ENCODE peak calls at places on chromosomes 5 and 9, in eight cellular contexts. One of them, this sample, is unnamed.

GRCh38 chr5:34658023-34658422 is 1.9 kb downstream of the RAI14 start:
- DNase-seq in hepatocyte: peak
- DNase-seq in cardiac muscle cell: no peak
- DNase-seq in mammary epithelial cell: no peak
- DNase-seq in Panc1: no peak
- DNase-seq in Caco-2: no peak
- DNase-seq in CD4-positive, alpha-beta memory T cell: no peak
- DNase-seq in heart left ventricle: no peak
- DNase-seq in this sample: peak

GRCh38 chr5:16135506-16135905 is 44.1 kb downstream of the MARCHF11 start:
- DNase-seq in Panc1: no peak
- DNase-seq in heart left ventricle: no peak
- DNase-seq in Caco-2: no peak
- DNase-seq in CD4-positive, alpha-beta memory T cell: no peak
- DNase-seq in mammary epithelial cell: no peak
- DNase-seq in cardiac muscle cell: no peak
- DNase-seq in hepatocyte: no peak
- DNase-seq in this sample: no peak

GRCh38 chr9:112174965-112175795 is at the start of gene SUSD1:
- DNase-seq in CD4-positive, alpha-beta memory T cell: peak
- DNase-seq in Caco-2: peak
- DNase-seq in Panc1: no peak
- DNase-seq in mammary epithelial cell: no peak
- DNase-seq in heart left ventricle: peak
- DNase-seq in cardiac muscle cell: peak
- DNase-seq in hepatocyte: peak
- DNase-seq in this sample: peak

GRCh38 chr9:134497283-134497860 is 144.2 kb upstream of the COL5A1 start:
- DNase-seq in Caco-2: no peak
- DNase-seq in hepatocyte: no peak
- DNase-seq in cardiac muscle cell: no peak
- DNase-seq in Panc1: no peak
- DNase-seq in CD4-positive, alpha-beta memory T cell: no peak
- DNase-seq in heart left ventricle: no peak
- DNase-seq in mammary epithelial cell: no peak
- DNase-seq in this sample: no peak

GRCh38 chr5:41788800-41789395 is 81.3 kb downstream of the OXCT1 start:
- DNase-seq in Panc1: no peak
- DNase-seq in heart left ventricle: no peak
- DNase-seq in hepatocyte: no peak
- DNase-seq in cardiac muscle cell: no peak
- DNase-seq in CD4-positive, alpha-beta memory T cell: no peak
- DNase-seq in mammary epithelial cell: no peak
- DNase-seq in Caco-2: no peak
- DNase-seq in this sample: no peak

GRCh38 chr9:71763752-71764332 is 4.5 kb downstream of the CEMIP2 start:
- DNase-seq in heart left ventricle: no peak
- DNase-seq in Caco-2: no peak
- DNase-seq in CD4-positive, alpha-beta memory T cell: peak
- DNase-seq in Panc1: no peak
- DNase-seq in hepatocyte: no peak
- DNase-seq in cardiac muscle cell: no peak
- DNase-seq in mammary epithelial cell: no peak
- DNase-seq in this sample: no peak

GRCh38 chr9:105296889-105297288 is 52.4 kb downstream of the SLC44A1 start:
- DNase-seq in CD4-positive, alpha-beta memory T cell: no peak
- DNase-seq in Caco-2: peak
- DNase-seq in cardiac muscle cell: peak
- DNase-seq in heart left ventricle: no peak
- DNase-seq in hepatocyte: peak
- DNase-seq in mammary epithelial cell: peak
- DNase-seq in Panc1: no peak
- DNase-seq in this sample: peak

GRCh38 chr9:77162366-77162765 is 15.0 kb upstream of the VPS13A start:
- DNase-seq in hepatocyte: no peak
- DNase-seq in cardiac muscle cell: no peak
- DNase-seq in CD4-positive, alpha-beta memory T cell: no peak
- DNase-seq in Caco-2: no peak
- DNase-seq in heart left ventricle: no peak
- DNase-seq in mammary epithelial cell: no peak
- DNase-seq in Panc1: no peak
- DNase-seq in this sample: no peak

GRCh38 chr5:173301695-173302545 is 26.3 kb downstream of the STC2 start:
- DNase-seq in Caco-2: no peak
- DNase-seq in CD4-positive, alpha-beta memory T cell: no peak
- DNase-seq in Panc1: no peak
- DNase-seq in cardiac muscle cell: no peak
- DNase-seq in mammary epithelial cell: no peak
- DNase-seq in heart left ventricle: peak
- DNase-seq in hepatocyte: no peak
- DNase-seq in this sample: no peak

GRCh38 chr9:93587651-93588347 is 11.4 kb downstream of the PHF2 start:
- DNase-seq in Panc1: no peak
- DNase-seq in Caco-2: no peak
- DNase-seq in hepatocyte: peak
- DNase-seq in heart left ventricle: no peak
- DNase-seq in cardiac muscle cell: no peak
- DNase-seq in mammary epithelial cell: no peak
- DNase-seq in CD4-positive, alpha-beta memory T cell: no peak
- DNase-seq in this sample: peak

GRCh38 chr5:6545770-6546690 is 86.8 kb downstream of the NSUN2 start:
- DNase-seq in Caco-2: no peak
- DNase-seq in cardiac muscle cell: no peak
- DNase-seq in mammary epithelial cell: no peak
- DNase-seq in heart left ventricle: no peak
- DNase-seq in hepatocyte: no peak
- DNase-seq in CD4-positive, alpha-beta memory T cell: no peak
- DNase-seq in Panc1: no peak
- DNase-seq in this sample: no peak

GRCh38 chr9:105319514-105319863 is 75.0 kb downstream of the SLC44A1 start:
- DNase-seq in mammary epithelial cell: no peak
- DNase-seq in CD4-positive, alpha-beta memory T cell: no peak
- DNase-seq in cardiac muscle cell: no peak
- DNase-seq in Caco-2: no peak
- DNase-seq in hepatocyte: peak
- DNase-seq in heart left ventricle: no peak
- DNase-seq in Panc1: no peak
- DNase-seq in this sample: no peak

GRCh38 chr9:68949271-68950000 is 64.5 kb downstream of the PRKACG start:
- DNase-seq in mammary epithelial cell: peak
- DNase-seq in Caco-2: no peak
- DNase-seq in CD4-positive, alpha-beta memory T cell: no peak
- DNase-seq in hepatocyte: no peak
- DNase-seq in heart left ventricle: no peak
- DNase-seq in Panc1: peak
- DNase-seq in cardiac muscle cell: no peak
- DNase-seq in this sample: no peak

GRCh38 chr5:14110680-14111079 is 32.5 kb upstream of the TRIO start:
- DNase-seq in cardiac muscle cell: no peak
- DNase-seq in hepatocyte: no peak
- DNase-seq in Panc1: no peak
- DNase-seq in mammary epithelial cell: peak
- DNase-seq in CD4-positive, alpha-beta memory T cell: no peak
- DNase-seq in Caco-2: no peak
- DNase-seq in heart left ventricle: no peak
- DNase-seq in this sample: no peak

GRCh38 chr9:137453643-137454081 is 5.5 kb downstream of the NSMF start:
- DNase-seq in hepatocyte: peak
- DNase-seq in Caco-2: peak
- DNase-seq in mammary epithelial cell: no peak
- DNase-seq in heart left ventricle: peak
- DNase-seq in cardiac muscle cell: peak
- DNase-seq in CD4-positive, alpha-beta memory T cell: peak
- DNase-seq in Panc1: no peak
- DNase-seq in this sample: peak

GRCh38 chr9:93154293-93154903 is 20.3 kb upstream of the NINJ1 start:
- DNase-seq in mammary epithelial cell: no peak
- DNase-seq in cardiac muscle cell: peak
- DNase-seq in Caco-2: peak
- DNase-seq in CD4-positive, alpha-beta memory T cell: peak
- DNase-seq in heart left ventricle: no peak
- DNase-seq in Panc1: no peak
- DNase-seq in hepatocyte: peak
- DNase-seq in this sample: peak

GRCh38 chr5:119269061-119269579 is 86.7 kb upstream of the TNFAIP8 start:
- DNase-seq in Caco-2: peak
- DNase-seq in CD4-positive, alpha-beta memory T cell: peak
- DNase-seq in Panc1: peak
- DNase-seq in hepatocyte: peak
- DNase-seq in cardiac muscle cell: peak
- DNase-seq in mammary epithelial cell: peak
- DNase-seq in heart left ventricle: peak
- DNase-seq in this sample: peak
- H3K4me3 ChIP-seq in Caco-2: peak
- H3K4me3 ChIP-seq in CD4-positive, alpha-beta memory T cell: peak
- H3K4me3 ChIP-seq in Panc1: peak
- H3K4me3 ChIP-seq in hepatocyte: peak
- H3K4me3 ChIP-seq in cardiac muscle cell: peak
- H3K4me3 ChIP-seq in mammary epithelial cell: peak
- H3K4me3 ChIP-seq in heart left ventricle: peak
- H3K4me3 ChIP-seq in this sample: peak

DNA sequence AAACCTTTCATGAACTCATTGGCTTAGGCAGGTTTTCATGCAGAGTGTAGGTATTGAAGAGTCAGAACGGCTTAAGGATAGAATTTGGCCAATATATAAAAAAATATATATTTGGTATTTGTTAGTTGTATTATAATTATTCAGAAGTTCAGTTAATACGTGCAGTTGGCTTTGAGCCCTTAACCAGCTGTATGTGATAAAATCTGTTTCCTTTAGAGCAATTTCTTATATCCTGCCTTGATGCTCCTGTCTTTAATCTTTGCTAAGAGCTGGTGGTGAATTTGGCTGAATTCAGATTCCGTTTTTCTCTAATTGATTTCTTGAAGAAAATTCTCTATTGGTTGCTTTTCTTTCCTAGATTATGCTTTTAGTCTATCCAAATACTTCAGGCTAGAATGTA is 3.7 kb downstream of the ANXA1 start:
- DNase-seq in hepatocyte: no peak
- DNase-seq in mammary epithelial cell: no peak
- DNase-seq in cardiac muscle cell: no peak
- DNase-seq in Panc1: no peak
- DNase-seq in heart left ventricle: no peak
- DNase-seq in Caco-2: no peak
- DNase-seq in CD4-positive, alpha-beta memory T cell: peak
- DNase-seq in this sample: no peak
- H3K4me3 ChIP-seq in hepatocyte: no peak
- H3K4me3 ChIP-seq in mammary epithelial cell: peak
- H3K4me3 ChIP-seq in cardiac muscle cell: no peak
- H3K4me3 ChIP-seq in Panc1: no peak
- H3K4me3 ChIP-seq in heart left ventricle: no peak
- H3K4me3 ChIP-seq in Caco-2: no peak
- H3K4me3 ChIP-seq in CD4-positive, alpha-beta memory T cell: no peak
- H3K4me3 ChIP-seq in this sample: no peak

GRCh38 chr9:87556039-87556438 is 58.4 kb downstream of the DAPK1 start:
- DNase-seq in CD4-positive, alpha-beta memory T cell: no peak
- DNase-seq in cardiac muscle cell: no peak
- DNase-seq in mammary epithelial cell: no peak
- DNase-seq in Panc1: no peak
- DNase-seq in hepatocyte: no peak
- DNase-seq in Caco-2: no peak
- DNase-seq in heart left ventricle: no peak
- DNase-seq in this sample: no peak

GRCh38 chr9:87556821-87557220 is 59.2 kb downstream of the DAPK1 start:
- DNase-seq in heart left ventricle: peak
- DNase-seq in Caco-2: no peak
- DNase-seq in cardiac muscle cell: no peak
- DNase-seq in hepatocyte: no peak
- DNase-seq in mammary epithelial cell: no peak
- DNase-seq in CD4-positive, alpha-beta memory T cell: no peak
- DNase-seq in Panc1: no peak
- DNase-seq in this sample: no peak

GRCh38 chr9:87557996-87558395 is 60.3 kb downstream of the DAPK1 start:
- DNase-seq in CD4-positive, alpha-beta memory T cell: no peak
- DNase-seq in mammary epithelial cell: no peak
- DNase-seq in heart left ventricle: no peak
- DNase-seq in Panc1: no peak
- DNase-seq in hepatocyte: no peak
- DNase-seq in Caco-2: no peak
- DNase-seq in cardiac muscle cell: peak
- DNase-seq in this sample: no peak

GRCh38 chr9:87554177-87554940 is 56.7 kb downstream of the DAPK1 start:
- DNase-seq in Caco-2: no peak
- DNase-seq in mammary epithelial cell: no peak
- DNase-seq in cardiac muscle cell: no peak
- DNase-seq in Panc1: no peak
- DNase-seq in hepatocyte: no peak
- DNase-seq in heart left ventricle: no peak
- DNase-seq in CD4-positive, alpha-beta memory T cell: no peak
- DNase-seq in this sample: no peak

DNA sequence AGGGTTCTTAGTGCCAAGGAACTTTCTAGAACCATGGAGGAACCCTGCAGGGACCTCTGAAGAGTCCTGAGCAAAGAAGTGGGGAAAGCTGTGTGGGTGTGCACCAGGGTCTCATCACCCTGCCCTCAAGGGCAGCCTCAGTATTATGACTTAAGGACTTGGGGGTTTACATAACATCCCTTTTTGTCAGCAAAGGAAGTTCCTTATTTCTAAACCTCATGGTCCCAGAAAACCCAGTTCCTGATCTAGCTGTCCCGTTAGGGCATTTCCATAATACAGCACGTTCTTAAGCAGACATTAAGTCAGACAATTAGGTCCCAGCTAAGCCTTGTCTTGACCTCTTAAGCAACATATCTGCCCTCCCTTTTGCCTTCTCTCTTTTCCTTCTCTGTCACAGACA is 57.3 kb downstream of the DAPK1 start:
- DNase-seq in cardiac muscle cell: no peak
- DNase-seq in heart left ventricle: no peak
- DNase-seq in CD4-positive, alpha-beta memory T cell: no peak
- DNase-seq in mammary epithelial cell: no peak
- DNase-seq in hepatocyte: no peak
- DNase-seq in Panc1: no peak
- DNase-seq in Caco-2: no peak
- DNase-seq in this sample: no peak
- H3K4me3 ChIP-seq in cardiac muscle cell: no peak
- H3K4me3 ChIP-seq in heart left ventricle: no peak
- H3K4me3 ChIP-seq in CD4-positive, alpha-beta memory T cell: no peak
- H3K4me3 ChIP-seq in mammary epithelial cell: no peak
- H3K4me3 ChIP-seq in hepatocyte: no peak
- H3K4me3 ChIP-seq in Panc1: no peak
- H3K4me3 ChIP-seq in Caco-2: no peak
- H3K4me3 ChIP-seq in this sample: no peak

DNA sequence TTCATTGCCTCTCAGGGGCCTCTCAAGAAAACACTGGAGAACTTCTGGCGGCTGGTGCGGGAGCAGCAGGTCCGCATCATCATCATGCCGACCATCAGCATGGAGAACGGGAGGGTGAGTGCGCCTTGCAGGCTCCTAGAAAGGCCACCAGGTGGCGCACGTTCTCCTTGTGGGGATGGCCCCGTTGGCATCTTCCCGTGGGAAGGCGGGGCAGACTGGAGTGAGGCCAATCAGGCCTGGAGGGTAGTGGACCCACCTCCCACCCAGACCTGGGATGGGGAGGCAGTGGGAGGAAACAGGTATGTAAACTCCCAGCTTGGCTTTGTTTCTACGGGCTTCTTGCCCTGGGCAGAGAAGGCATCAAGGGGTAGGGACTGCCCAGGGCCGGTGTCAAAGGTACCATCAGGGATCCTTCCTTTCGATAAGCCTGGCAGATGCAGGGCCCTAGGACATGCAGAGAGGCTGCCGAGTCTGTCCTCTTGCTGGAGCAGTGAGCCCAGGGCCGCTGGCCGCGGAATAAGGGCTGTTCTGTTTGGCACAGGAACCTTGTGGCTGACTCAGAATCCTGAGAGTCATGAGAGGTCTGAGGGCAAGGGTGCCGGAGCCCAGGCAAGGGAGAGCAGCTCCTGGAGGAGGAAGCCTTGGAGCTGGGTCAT is 18.9 kb upstream of the SPTLC1 start:
- DNase-seq in heart left ventricle: peak
- DNase-seq in CD4-positive, alpha-beta memory T cell: peak
- DNase-seq in Caco-2: peak
- DNase-seq in Panc1: peak
- DNase-seq in mammary epithelial cell: peak
- DNase-seq in cardiac muscle cell: peak
- DNase-seq in hepatocyte: peak
- DNase-seq in this sample: peak
- H3K4me3 ChIP-seq in heart left ventricle: no peak
- H3K4me3 ChIP-seq in CD4-positive, alpha-beta memory T cell: no peak
- H3K4me3 ChIP-seq in Caco-2: no peak
- H3K4me3 ChIP-seq in Panc1: peak
- H3K4me3 ChIP-seq in mammary epithelial cell: no peak
- H3K4me3 ChIP-seq in cardiac muscle cell: no peak
- H3K4me3 ChIP-seq in hepatocyte: no peak
- H3K4me3 ChIP-seq in this sample: no peak

This sample was measured in mesendoderm.